ENCODE peak calls at places on chromosomes 11 and 22, in six cellular contexts. I is ovary, Y is thyroid gland, S is lung, V is endothelial cell of umbilical vein, H is mesendoderm. N is an unnamed sample. For H3K4me1, the result is how much of the 10 kb centered on the place peaks cover.

GRCh38 chr22:38214248-38215056 is 12.7 kb downstream of the MAFF start:
- DNase-seq in Y (peak), V (peak), H (peak), S (peak), I (peak), N (peak)

GRCh38 chr22:19921544-19922081 is 20.0 kb upstream of the COMT start:
- DNase-seq in Y (no peak), H (no peak), I (no peak), V (no peak), S (no peak), N (no peak)

GRCh38 chr11:92941676-92942571 is 27.5 kb upstream of the MTNR1B start:
- DNase-seq in I (no peak), Y (peak), H (peak), V (peak), S (no peak), N (peak)

GRCh38 chr11:66600219-66600923 is 7.4 kb downstream of the CCS start:
- DNase-seq in V (no peak), S (no peak), I (no peak), H (no peak), Y (no peak), N (no peak)

GRCh38 chr11:69252494-69252845 is 41.5 kb upstream of the MYEOV start:
- DNase-seq in V (no peak), S (no peak), H (no peak), I (no peak), Y (no peak), N (no peak)

GRCh38 chr22:49643466-49643865 is 184.2 kb downstream of the BRD1 start:
- DNase-seq in S (no peak), V (no peak), I (no peak), Y (no peak), H (no peak), N (no peak)

GRCh38 chr22:19943665-19944026 is 2.0 kb upstream of the TXNRD2 start:
- DNase-seq in H (peak), S (no peak), Y (no peak), V (no peak), I (no peak), N (no peak)

GRCh38 chr11:34040571-34040970 is 11.0 kb upstream of the CAPRIN1 start:
- DNase-seq in S (no peak), H (no peak), Y (no peak), I (no peak), V (no peak), N (no peak)

GRCh38 chr11:10459029-10459970 is 4.2 kb downstream of the AMPD3 start:
- DNase-seq in H (peak), I (no peak), Y (no peak), S (no peak), V (no peak), N (peak)

GRCh38 chr11:113176561-113176960 is 137.8 kb upstream of the TTC12 start:
- DNase-seq in S (no peak), Y (no peak), H (no peak), V (no peak), I (no peak), N (no peak)

GRCh38 chr22:41642711-41643110 is 21.6 kb downstream of the XRCC6 start:
- DNase-seq in Y (no peak), V (no peak), S (no peak), I (no peak), H (no peak), N (no peak)

GRCh38 chr22:37157516-37158289 is 8.0 kb upstream of the IL2RB start:
- DNase-seq in V (no peak), Y (no peak), S (no peak), I (no peak), H (peak), N (no peak)

GRCh38 chr11:9663699-9664275 is at the start of gene SWAP70:
- DNase-seq in S (peak), H (peak), Y (peak), V (peak), I (peak), N (peak)

GRCh38 chr11:57071829-57072228 is 83.1 kb downstream of the OR5AK2 start:
- DNase-seq in S (no peak), I (no peak), H (no peak), Y (no peak), V (peak), N (no peak)

GRCh38 chr11:117319214-117319840 is 3.3 kb upstream of the BACE1 start:
- DNase-seq in V (peak), Y (no peak), I (no peak), H (no peak), S (no peak), N (no peak)

GRCh38 chr11:61685611-61685955 is 5.4 kb downstream of the DAGLA start:
- DNase-seq in I (no peak), Y (no peak), V (no peak), S (no peak), H (no peak), N (no peak)

GRCh38 chr11:30487200-30487898 is 98.8 kb downstream of the MPPED2 start:
- DNase-seq in H (no peak), Y (no peak), I (no peak), S (no peak), V (no peak), N (no peak)

GRCh38 chr11:19450282-19450681 is 209.5 kb upstream of the E2F8 start:
- DNase-seq in V (no peak), H (no peak), I (no peak), S (no peak), Y (no peak), N (no peak)

GRCh38 chr22:44704159-44705021 is 2.4 kb downstream of the PRR5 start:
- DNase-seq in S (no peak), I (no peak), H (no peak), Y (no peak), V (no peak), N (no peak)

GRCh38 chr11:2462986-2463765 is 18.4 kb downstream of the KCNQ1 start:
- DNase-seq in V (no peak), S (peak), H (no peak), I (peak), Y (peak), N (peak)

GRCh38 chr11:2461253-2462091 is 16.7 kb downstream of the KCNQ1 start:
- DNase-seq in Y (no peak), H (no peak), S (no peak), I (no peak), V (no peak), N (no peak)

GRCh38 chr11:2463766-2464277 is 19.0 kb downstream of the KCNQ1 start:
- DNase-seq in H (no peak), V (no peak), Y (peak), I (no peak), S (no peak), N (no peak)

GRCh38 chr11:2460540-2461252 is 15.9 kb downstream of the KCNQ1 start:
- DNase-seq in V (no peak), I (no peak), H (no peak), Y (peak), S (no peak), N (peak)

DNA sequence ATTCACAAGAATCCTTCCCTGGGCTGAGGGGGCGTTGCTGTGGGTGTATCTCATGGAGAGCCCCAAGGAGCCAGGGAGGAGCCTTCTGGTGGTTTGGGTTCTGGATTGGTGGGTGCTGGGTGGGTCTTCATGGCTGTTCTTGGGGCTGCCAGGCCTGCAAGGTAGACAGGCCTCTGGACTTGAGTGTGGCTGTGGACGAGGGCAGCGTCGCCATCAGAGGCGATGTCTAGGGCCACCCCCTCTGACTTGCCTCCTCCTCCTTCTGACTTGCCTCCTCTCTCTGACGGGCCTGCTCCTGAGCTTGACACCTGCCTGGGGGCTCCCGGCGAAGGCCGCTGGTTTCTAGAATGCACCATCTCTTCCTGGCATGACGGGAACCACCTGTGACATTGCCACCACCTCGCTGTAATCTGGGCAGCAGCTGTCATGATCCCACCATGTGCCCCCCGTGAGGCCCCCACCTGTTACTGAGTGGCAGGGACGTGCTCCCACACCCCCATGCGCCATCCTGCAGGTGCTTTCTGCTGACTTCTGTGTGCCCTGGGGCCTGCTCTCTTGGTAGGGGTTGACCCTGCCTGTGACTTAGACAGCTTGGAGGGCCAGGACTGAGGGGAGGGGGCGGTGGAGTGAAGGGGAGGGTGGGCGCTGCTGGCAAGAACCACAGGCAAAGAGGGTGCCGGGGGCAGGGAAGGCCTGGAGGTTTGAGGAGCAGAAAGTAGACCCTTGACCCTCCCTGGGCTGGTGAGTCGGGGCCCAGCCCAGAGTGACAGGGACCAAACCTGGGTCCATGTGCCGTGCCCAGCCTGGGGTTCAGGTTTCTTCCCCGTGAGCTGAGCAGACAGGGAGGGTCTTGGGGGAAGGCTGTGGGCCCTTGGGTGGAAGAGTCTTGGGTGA is 17.5 kb downstream of the KCNQ1 start:
- DNase-seq in I (no peak), V (no peak), Y (no peak), S (no peak), H (no peak), N (peak)
- H3K27ac ChIP-seq in I (no peak), V (no peak), Y (peak), S (peak), H (no peak), N (peak)

GRCh38 chr22:50729391-50730012 is 8.5 kb upstream of the ACR start:
- DNase-seq in I (no peak), Y (no peak), V (no peak), H (no peak), S (no peak), N (no peak)
- H3K4me1 ChIP-seq in I (under half), Y (under half), V (under half), H (under half), S (under half), N (under half)

DNA sequence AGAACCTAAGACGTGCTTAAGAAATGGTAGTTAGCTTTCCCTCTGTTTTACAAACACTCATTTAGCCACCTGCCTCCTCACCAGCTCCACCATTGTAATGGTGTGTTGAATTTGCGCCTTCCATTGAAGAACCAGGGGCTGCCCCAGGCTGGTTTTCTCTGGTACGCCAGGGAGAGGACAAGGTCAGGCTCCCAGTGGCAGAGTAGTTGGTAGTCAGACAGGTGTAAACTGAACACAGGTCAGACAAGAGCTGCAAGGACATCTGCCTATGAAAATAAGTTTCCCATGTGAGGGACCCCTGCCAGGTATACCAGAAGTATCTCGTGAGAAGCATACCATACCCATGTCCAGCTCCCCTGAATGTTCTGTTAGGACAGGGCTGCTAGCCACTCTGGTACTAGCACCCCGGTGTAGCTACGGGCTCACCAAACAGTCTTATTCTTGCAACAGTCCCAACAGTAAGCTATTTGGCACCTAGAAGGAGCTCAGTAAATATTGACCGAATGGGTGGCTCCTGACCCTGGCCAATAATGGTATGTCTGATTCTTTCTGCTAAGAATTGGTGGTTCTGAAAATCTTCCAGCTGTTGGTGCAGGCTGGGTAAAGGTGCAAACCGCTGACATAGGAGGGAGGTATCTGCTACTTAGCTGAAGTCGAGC is 359.0 kb downstream of the LARGE1 start:
- DNase-seq in S (no peak), I (no peak), Y (no peak), V (no peak), H (no peak), N (no peak)
- H3K27ac ChIP-seq in S (no peak), I (no peak), Y (no peak), V (no peak), H (no peak), N (no peak)

GRCh38 chr11:46277623-46278386 is at the start of gene CREB3L1:
- DNase-seq in S (peak), I (peak), V (no peak), H (no peak), Y (no peak), N (peak)

GRCh38 chr11:46278387-46279173 is 1.1 kb downstream of the CREB3L1 start:
- DNase-seq in Y (peak), S (no peak), H (peak), V (no peak), I (peak), N (peak)

GRCh38 chr11:46273511-46274205 is 3.8 kb upstream of the CREB3L1 start:
- DNase-seq in I (peak), V (no peak), H (no peak), Y (no peak), S (no peak), N (peak)

GRCh38 chr11:46277313-46277622 is 194 bp upstream of the CREB3L1 start:
- DNase-seq in H (no peak), V (peak), Y (peak), I (no peak), S (no peak), N (peak)

DNA sequence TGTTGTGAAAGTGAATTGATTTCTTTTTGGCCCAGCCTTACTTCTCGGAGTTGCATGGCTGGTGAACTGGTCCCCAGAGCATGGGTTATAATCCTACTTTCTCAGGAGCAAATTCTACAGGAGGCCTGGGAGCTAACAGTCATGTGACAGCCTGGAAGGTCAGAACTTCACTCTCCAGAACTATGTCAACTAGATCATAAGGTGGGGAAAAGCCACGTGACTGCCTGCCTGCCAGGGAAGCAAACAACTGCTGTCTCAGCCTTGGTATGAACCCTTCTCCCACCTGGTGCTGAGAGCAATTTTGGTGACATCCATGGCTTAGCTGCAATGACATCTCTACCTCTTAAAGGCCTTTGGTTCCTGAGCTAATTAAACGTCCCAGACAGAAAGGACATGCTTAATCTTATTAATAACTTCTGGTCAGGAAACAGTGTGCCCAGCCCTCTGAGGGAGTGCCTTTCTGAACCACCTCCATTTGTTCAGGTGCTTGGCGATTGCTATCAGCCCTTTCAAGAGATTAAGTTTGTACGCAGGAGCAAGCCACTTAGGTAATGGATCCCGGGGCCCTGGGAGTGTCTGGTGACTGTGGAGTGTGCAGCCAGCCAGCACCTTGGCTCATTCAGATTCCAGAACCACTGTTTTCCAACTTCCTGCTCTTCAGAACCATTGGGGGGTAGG is 1.4 kb upstream of the CREB3L1 start:
- DNase-seq in V (no peak), S (peak), I (no peak), Y (peak), H (no peak), N (peak)
- H3K4me1 ChIP-seq in V (under half), S (under half), I (under half), Y (half or more), H (under half), N (under half)

GRCh38 chr11:78417888-78418583 is 416 bp upstream of the GAB2 start:
- DNase-seq in Y (peak), V (peak), H (peak), I (peak), S (peak), N (peak)
- H3K27ac ChIP-seq in Y (peak), V (peak), H (peak), I (peak), S (peak), N (peak)